ENCODE peak calls at places on chromosomes 5 and 9, in nine cellular contexts. E is AML-193; O is CD4-positive, alpha-beta memory T cell; R is activated CD4-positive, alpha-beta memory T cell treated with anti-CD3 and anti-CD28 coated beads, Interleukin-2, amount 10 ng/mL, durations not matched to agents 7 days and 5 days; D is stimulated activated CD4-positive, alpha-beta T cell treated with anti-CD3 and anti-CD28 coated beads, TNF-alpha, amount 100 ng/mL, for 1 hour; K is skeletal muscle cell; S is cardiac muscle cell; Q is T-helper 9 cell; W is DMS153. C is an unnamed sample.

GRCh38 chr5:14775857-14776256 is 95.7 kb downstream of the ANKH start:
- DNase-seq in S (peak; percentile 14), W (peak; percentile 11), E (no peak), D (no peak), K (peak; percentile 25), Q (no peak), O (no peak), R (no peak), C (peak; percentile 80)

GRCh38 chr9:26131891-26132290 is 453.6 kb upstream of the TUSC1 start:
- DNase-seq in O (no peak), K (peak; percentile 27), E (no peak), D (no peak), Q (no peak), R (no peak), W (no peak), S (peak; percentile 43), C (no peak)

GRCh38 chr9:105957830-105958229 is 263.5 kb downstream of the TMEM38B start:
- DNase-seq in D (no peak), S (no peak), K (no peak), E (no peak), Q (no peak), W (no peak), R (no peak), O (no peak), C (no peak)

GRCh38 chr5:173472164-173472563 is 143.9 kb upstream of the STC2 start:
- DNase-seq in E (no peak), R (no peak), K (peak; percentile 97), Q (no peak), S (peak; percentile 98), W (no peak), D (no peak), O (no peak), C (no peak)

GRCh38 chr9:113998529-113999255 is 79.4 kb downstream of the AMBP start:
- DNase-seq in Q (no peak), O (no peak), K (no peak), W (no peak), D (no peak), R (peak; percentile 6), E (no peak), S (no peak), C (no peak)

GRCh38 chr9:119689879-119690278 is 320.6 kb upstream of the BRINP1 start:
- DNase-seq in K (no peak), W (no peak), O (no peak), D (no peak), R (no peak), S (no peak), Q (no peak), E (no peak), C (no peak)

GRCh38 chr9:129904734-129905133 is 69.5 kb downstream of the USP20 start:
- DNase-seq in Q (no peak), K (no peak), S (no peak), D (no peak), O (no peak), W (no peak), E (no peak), R (no peak), C (no peak)

GRCh38 chr5:146624179-146624578 is 108.2 kb upstream of the GPR151 start:
- DNase-seq in R (no peak), O (no peak), S (no peak), E (no peak), D (no peak), K (no peak), Q (no peak), W (no peak), C (no peak)

GRCh38 chr9:93558503-93558902 is 17.9 kb upstream of the PHF2 start:
- DNase-seq in O (no peak), R (no peak), K (no peak), E (no peak), Q (no peak), D (no peak), W (no peak), S (no peak), C (no peak)

GRCh38 chr5:53019320-53019719 is 30.2 kb downstream of the ITGA2 start:
- DNase-seq in R (no peak), Q (no peak), D (no peak), K (no peak), O (no peak), E (no peak), W (no peak), S (peak; percentile 75), C (no peak)

GRCh38 chr9:78196258-78196657 is 39.6 kb upstream of the CEP78 start:
- DNase-seq in S (no peak), E (no peak), D (no peak), O (no peak), Q (no peak), W (no peak), K (no peak), R (no peak), C (no peak)

GRCh38 chr5:149114403-149115312 is 26.6 kb upstream of the ABLIM3 start:
- DNase-seq in Q (peak; percentile 21), R (peak; percentile 52), E (peak; percentile 61), S (peak; percentile 87), W (peak; percentile 12), D (no peak), K (peak; percentile 55), O (peak; percentile 38), C (no peak)

GRCh38 chr5:137254153-137254552 is 245.0 kb downstream of the SPOCK1 start:
- DNase-seq in R (no peak), K (peak; percentile 28), O (no peak), W (no peak), E (no peak), D (no peak), S (peak; percentile 77), Q (no peak), C (no peak)

GRCh38 chr5:171595801-171596231 is 176.4 kb downstream of the FGF18 start:
- DNase-seq in S (peak; percentile 63), D (no peak), Q (no peak), K (peak; percentile 56), E (no peak), O (no peak), R (no peak), W (no peak), C (no peak)

GRCh38 chr5:175202461-175203065 is 241.4 kb downstream of the DRD1 start:
- DNase-seq in O (no peak), E (no peak), W (peak; percentile 3), D (no peak), R (no peak), Q (no peak), S (no peak), K (no peak), C (no peak)

GRCh38 chr5:131466171-131466766 is 168.8 kb downstream of the RAPGEF6 start:
- DNase-seq in W (no peak), R (no peak), O (no peak), K (peak; percentile 88), D (no peak), E (no peak), S (peak; percentile 42), Q (no peak), C (no peak)

GRCh38 chr5:169404223-169404622 is 103.3 kb upstream of the SLIT3 start:
- DNase-seq in D (no peak), K (no peak), W (no peak), O (no peak), E (no peak), R (no peak), Q (no peak), S (no peak), C (no peak)

GRCh38 chr5:52668544-52669185 is 119.1 kb upstream of the ITGA1 start:
- DNase-seq in S (no peak), Q (no peak), O (no peak), K (no peak), W (no peak), E (no peak), R (no peak), D (no peak), C (peak; percentile 34)

GRCh38 chr5:1174122-1174936 is 27.1 kb upstream of the SLC6A19 start:
- DNase-seq in D (peak; percentile 22), R (peak; percentile 47), E (no peak), S (peak; percentile 83), K (peak; percentile 26), Q (peak; percentile 34), W (peak; percentile 49), O (peak; percentile 18), C (peak; percentile 82)

GRCh38 chr9:92607773-92608172 is 62.2 kb downstream of the IPPK start:
- DNase-seq in Q (no peak), K (peak; percentile 84), W (peak; percentile 77), D (no peak), R (no peak), E (no peak), O (no peak), S (peak; percentile 64), C (no peak)

GRCh38 chr5:131545856-131546255 is 89.2 kb downstream of the RAPGEF6 start:
- DNase-seq in O (no peak), W (no peak), D (no peak), S (no peak), Q (no peak), R (no peak), E (no peak), K (peak; percentile 20), C (no peak)

GRCh38 chr5:119578937-119579336 is 50.4 kb upstream of the FAM170A start:
- DNase-seq in D (no peak), S (peak; percentile 10), K (no peak), O (no peak), W (no peak), E (peak; percentile 64), Q (no peak), R (no peak), C (no peak)

GRCh38 chr5:139181835-139182452 is 16.2 kb downstream of the SIL1 start:
- DNase-seq in E (peak; percentile 22), K (peak; percentile 36), D (no peak), W (no peak), Q (no peak), O (no peak), R (no peak), S (peak; percentile 57), C (no peak)

GRCh38 chr5:142096382-142096781 is 12.2 kb upstream of the NDFIP1 start:
- DNase-seq in R (no peak), W (no peak), S (no peak), K (no peak), O (no peak), E (no peak), D (no peak), Q (no peak), C (no peak)

GRCh38 chr5:111668713-111669112 is 88.3 kb downstream of the NREP start:
- DNase-seq in K (peak; percentile 25), O (no peak), S (no peak), W (no peak), Q (no peak), E (no peak), R (no peak), D (no peak), C (no peak)